ENCODE peak calls at places on chromosomes 5 and 9, in eight cellular contexts. S is brain microvascular endothelial cell, M is OCI-LY7, Q is stomach, L is neural progenitor cell, C is spleen, K is astrocyte, V is SK-N-SH. J is an unnamed sample.

GRCh38 chr5:141753971-141754713 is 72.1 kb upstream of the ARAP3 start:
- DNase-seq in S (no peak), L (peak; percentile 78), M (peak; percentile 52), C (no peak), V (no peak), K (no peak), Q (peak; percentile 29), J (no peak)

GRCh38 chr5:71932649-71933338 is 174.5 kb upstream of the MAP1B start:
- DNase-seq in M (no peak), L (peak; percentile 75), S (peak; percentile 84), Q (peak; percentile 59), C (no peak), V (no peak), K (peak; percentile 87), J (no peak)

GRCh38 chr9:116450378-116451139 is 236.5 kb upstream of the TRIM32 start:
- DNase-seq in Q (no peak), M (no peak), C (no peak), L (no peak), S (peak; percentile 38), V (no peak), K (peak; percentile 91), J (peak; percentile 51)

GRCh38 chr9:131405429-131405828 is 11.5 kb downstream of the PRRC2B start:
- DNase-seq in K (peak; percentile 95), M (no peak), C (no peak), S (peak; percentile 50), L (peak; percentile 92), V (no peak), Q (no peak), J (no peak)

GRCh38 chr9:19154135-19154612 is 26.9 kb upstream of the PLIN2 start:
- DNase-seq in L (no peak), K (peak; percentile 87), V (no peak), C (no peak), Q (no peak), S (peak; percentile 96), M (no peak), J (peak; percentile 71)

GRCh38 chr5:175696139-175696854 is 38.4 kb downstream of the HRH2 start:
- DNase-seq in M (peak; percentile 44), Q (peak; percentile 66), S (peak; percentile 24), L (peak; percentile 60), C (peak; percentile 94), V (peak; percentile 55), K (no peak), J (no peak)

GRCh38 chr5:139710370-139711066 is 62.4 kb downstream of the CXXC5 start:
- DNase-seq in V (peak; percentile 83), C (peak; percentile 87), S (peak; percentile 63), L (peak; percentile 83), K (peak; percentile 37), M (peak; percentile 63), Q (peak; percentile 54), J (no peak)

GRCh38 chr5:176810084-176810597 is at the start of gene UNC5A:
- DNase-seq in L (peak; percentile 88), C (no peak), S (peak; percentile 10), V (peak; percentile 91), M (peak; percentile 47), Q (no peak), K (peak; percentile 31), J (no peak)

GRCh38 chr9:76876098-76876497 is 29.8 kb downstream of the PRUNE2 start:
- DNase-seq in C (no peak), S (no peak), M (no peak), L (no peak), K (no peak), Q (no peak), V (no peak), J (no peak)

GRCh38 chr5:126358525-126358924 is 64.7 kb upstream of the GRAMD2B start:
- DNase-seq in V (no peak), C (no peak), M (no peak), S (peak; percentile 50), K (peak; percentile 57), L (no peak), Q (no peak), J (no peak)

GRCh38 chr5:82353522-82353921 is 75.4 kb upstream of the RPS23 start:
- DNase-seq in Q (no peak), M (no peak), L (no peak), S (no peak), C (no peak), K (no peak), V (no peak), J (no peak)

GRCh38 chr5:6808462-6808861 is 95.2 kb downstream of the TENT4A start:
- DNase-seq in S (no peak), Q (no peak), K (no peak), V (no peak), C (no peak), L (no peak), M (no peak), J (no peak)

GRCh38 chr5:38141665-38142064 is 116.7 kb upstream of the EGFLAM start:
- DNase-seq in V (no peak), L (no peak), M (no peak), S (no peak), K (no peak), C (no peak), Q (no peak), J (no peak)

GRCh38 chr5:8060235-8061139 is 191.5 kb downstream of the MTRR start:
- DNase-seq in S (no peak), Q (no peak), K (no peak), L (no peak), C (peak; percentile 73), V (no peak), M (no peak), J (no peak)

GRCh38 chr5:108639356-108639755 is 108.3 kb upstream of the FER start:
- DNase-seq in M (no peak), V (no peak), L (no peak), Q (no peak), K (no peak), C (no peak), S (no peak), J (no peak)

GRCh38 chr5:108637110-108637509 is 110.6 kb upstream of the FER start:
- DNase-seq in V (no peak), Q (no peak), S (no peak), M (no peak), C (no peak), L (no peak), K (no peak), J (no peak)

GRCh38 chr5:108638021-108638420 is 109.7 kb upstream of the FER start:
- DNase-seq in S (no peak), Q (no peak), M (no peak), L (no peak), C (no peak), V (no peak), K (no peak), J (no peak)

GRCh38 chr5:108641596-108641995 is 106.1 kb upstream of the FER start:
- DNase-seq in M (no peak), Q (no peak), V (no peak), C (no peak), L (no peak), K (no peak), S (no peak), J (no peak)

GRCh38 chr5:108642170-108642906 is 105.4 kb upstream of the FER start:
- DNase-seq in L (peak; percentile 87), K (peak; percentile 39), S (peak; percentile 75), V (peak; percentile 68), M (peak; percentile 61), Q (peak; percentile 38), C (no peak), J (peak; percentile 26)
- H3K4me3 ChIP-seq in L (no peak overlapping the region), K (no peak overlapping the region), S (peak overlapping the region; percentile 22), V (peak overlapping the region; percentile 52), M (no peak overlapping the region), Q (no peak overlapping the region), C (no peak overlapping the region), J (no peak overlapping the region)

GRCh38 chr9:3893519-3893918 is 367.7 kb upstream of the RFX3 start:
- DNase-seq in M (no peak), L (no peak), V (no peak), C (no peak), Q (no peak), S (no peak), K (no peak), J (no peak)

GRCh38 chr9:3887121-3887797 is 361.5 kb upstream of the RFX3 start:
- DNase-seq in M (no peak), V (no peak), C (no peak), K (no peak), S (no peak), L (no peak), Q (no peak), J (no peak)

GRCh38 chr9:3884736-3885135 is 358.9 kb upstream of the RFX3 start:
- DNase-seq in V (no peak), M (no peak), C (no peak), L (peak; percentile 62), S (no peak), Q (no peak), K (no peak), J (no peak)

GRCh38 chr9:3888496-3888858 is 362.7 kb upstream of the RFX3 start:
- DNase-seq in Q (no peak), L (no peak), V (no peak), K (no peak), S (no peak), M (no peak), C (no peak), J (no peak)

DNA sequence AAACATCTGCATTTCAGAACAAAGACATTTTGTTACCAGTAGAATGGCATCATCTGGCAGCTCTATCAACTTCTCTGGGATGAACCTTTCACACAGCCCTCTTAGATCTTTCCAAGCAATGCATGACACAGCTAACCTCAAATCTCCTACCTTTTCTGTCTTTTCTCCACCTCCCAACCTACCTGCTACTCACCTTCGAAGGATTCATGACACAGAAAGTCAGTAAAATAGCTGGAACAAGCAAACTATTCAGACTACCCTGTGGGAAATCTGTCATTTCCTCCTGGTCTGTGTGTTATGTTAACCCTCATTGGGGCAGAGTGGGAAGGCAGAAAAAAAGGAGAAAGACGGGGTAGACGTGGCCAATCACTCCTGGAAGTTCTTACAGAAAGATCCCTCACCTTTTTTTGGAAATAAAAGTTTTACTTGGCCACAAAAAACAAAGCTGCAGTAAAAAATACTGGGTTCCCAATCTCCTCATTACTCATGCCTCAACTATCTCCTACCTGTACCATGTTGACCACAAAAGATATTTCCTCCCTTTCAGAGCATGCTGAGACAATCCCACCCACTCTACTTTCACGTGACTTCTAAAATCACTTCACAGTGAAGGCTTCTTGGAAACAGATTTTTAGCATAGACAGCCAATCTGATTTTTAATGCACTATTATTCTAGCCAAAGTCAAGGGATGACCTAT is 362.1 kb upstream of the RFX3 start:
- DNase-seq in M (no peak), V (no peak), K (no peak), Q (no peak), L (no peak), S (no peak), C (no peak), J (no peak)
- H3K27ac ChIP-seq in M (no peak overlapping the region), V (no peak overlapping the region), K (no peak overlapping the region), Q (no peak overlapping the region), L (no peak overlapping the region), S (no peak overlapping the region), C (no peak overlapping the region), J (no peak overlapping the region)

DNA sequence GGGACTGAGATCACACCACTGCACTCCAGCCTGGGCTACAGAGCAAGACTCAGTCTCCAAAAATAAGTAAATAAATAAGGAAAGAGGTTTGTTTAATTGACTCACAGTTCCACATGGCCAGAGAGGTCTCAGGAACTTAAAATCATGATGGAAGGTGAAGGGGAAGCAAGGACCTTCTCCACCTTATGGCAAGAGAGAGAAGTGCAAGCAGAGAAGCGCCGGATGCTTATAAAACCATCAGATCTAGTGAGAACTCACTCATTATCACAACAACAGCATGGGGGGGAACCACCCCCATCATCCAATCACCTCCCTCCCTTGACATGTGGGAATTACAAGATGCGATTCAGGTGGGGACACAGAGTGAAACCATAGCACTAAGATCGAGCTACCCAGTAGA is 22.8 kb upstream of the RGMB start:
- DNase-seq in Q (no peak), S (no peak), L (no peak), K (no peak), V (no peak), C (no peak), M (peak; percentile 15), J (no peak)
- TF ChIP-seq CTCF in Q (peak; percentile 4), S (peak; percentile 62), L (peak; percentile 49), K (peak; percentile 14), V (peak; percentile 40), C (no peak), M (peak; percentile 70), J (peak; percentile 13)

GRCh38 chr9:98974994-98975712 is 31.4 kb downstream of the COL15A1 start:
- DNase-seq in Q (peak; percentile 93), M (peak; percentile 47), S (peak; percentile 68), K (peak; percentile 44), L (peak; percentile 91), C (peak; percentile 95), V (peak; percentile 89), J (peak; percentile 34)
- H3K4me3 ChIP-seq in Q (peak overlapping the region; percentile 19), M (no peak overlapping the region), S (peak overlapping the region; percentile 36), K (peak overlapping the region; percentile 8), L (peak overlapping the region; percentile 18), C (peak overlapping the region; percentile 8), V (peak overlapping the region; percentile 31), J (peak overlapping the region; percentile 48)

J was measured in AG04450.